ENCODE peak calls at places on chromosome 19, in nine cellular contexts. One of them, this sample, is unnamed.

GRCh38 chr19:19263886-19264487 is 9.1 kb downstream of the TM6SF2 start:
- DNase-seq in cerebellar nuclear complex: no peak
- DNase-seq in cardiac muscle cell: no peak
- DNase-seq in SIG-M5: no peak
- DNase-seq in hypothalamus: no peak
- DNase-seq in stimulated activated CD4-positive, alpha-beta T cell treated with anti-CD3 and anti-CD28 coated beads, Interleukin-15, amount 100 ng/mL, for 24 hours: no peak
- DNase-seq in heart right ventricle: no peak
- DNase-seq in substantia nigra: no peak
- DNase-seq in HS-27A: no peak
- DNase-seq in this sample: no peak

GRCh38 chr19:10335149-10336053 is 2.1 kb upstream of the RAVER1 start:
- DNase-seq in cerebellar nuclear complex: no peak
- DNase-seq in cardiac muscle cell: no peak
- DNase-seq in SIG-M5: no peak
- DNase-seq in hypothalamus: peak
- DNase-seq in stimulated activated CD4-positive, alpha-beta T cell treated with anti-CD3 and anti-CD28 coated beads, Interleukin-15, amount 100 ng/mL, for 24 hours: no peak
- DNase-seq in heart right ventricle: peak
- DNase-seq in substantia nigra: no peak
- DNase-seq in HS-27A: no peak
- DNase-seq in this sample: peak

GRCh38 chr19:37905936-37906867 is at the start of gene WDR87:
- DNase-seq in cerebellar nuclear complex: no peak
- DNase-seq in cardiac muscle cell: peak
- DNase-seq in SIG-M5: no peak
- DNase-seq in hypothalamus: peak
- DNase-seq in stimulated activated CD4-positive, alpha-beta T cell treated with anti-CD3 and anti-CD28 coated beads, Interleukin-15, amount 100 ng/mL, for 24 hours: peak
- DNase-seq in heart right ventricle: peak
- DNase-seq in substantia nigra: no peak
- DNase-seq in HS-27A: no peak
- DNase-seq in this sample: no peak

GRCh38 chr19:36483653-36484052 is 5.7 kb downstream of the ZNF566 start:
- DNase-seq in cerebellar nuclear complex: no peak
- DNase-seq in cardiac muscle cell: no peak
- DNase-seq in SIG-M5: no peak
- DNase-seq in hypothalamus: no peak
- DNase-seq in stimulated activated CD4-positive, alpha-beta T cell treated with anti-CD3 and anti-CD28 coated beads, Interleukin-15, amount 100 ng/mL, for 24 hours: no peak
- DNase-seq in heart right ventricle: no peak
- DNase-seq in substantia nigra: no peak
- DNase-seq in HS-27A: no peak
- DNase-seq in this sample: no peak

GRCh38 chr19:43594710-43595604 is 977 bp downstream of the IRGQ start:
- DNase-seq in cerebellar nuclear complex: no peak
- DNase-seq in cardiac muscle cell: peak
- DNase-seq in SIG-M5: no peak
- DNase-seq in hypothalamus: peak
- DNase-seq in stimulated activated CD4-positive, alpha-beta T cell treated with anti-CD3 and anti-CD28 coated beads, Interleukin-15, amount 100 ng/mL, for 24 hours: peak
- DNase-seq in heart right ventricle: peak
- DNase-seq in substantia nigra: no peak
- DNase-seq in HS-27A: no peak
- DNase-seq in this sample: no peak

GRCh38 chr19:6220385-6221191 is 59.2 kb downstream of the MLLT1 start:
- DNase-seq in cerebellar nuclear complex: peak
- DNase-seq in cardiac muscle cell: peak
- DNase-seq in SIG-M5: no peak
- DNase-seq in hypothalamus: no peak
- DNase-seq in stimulated activated CD4-positive, alpha-beta T cell treated with anti-CD3 and anti-CD28 coated beads, Interleukin-15, amount 100 ng/mL, for 24 hours: no peak
- DNase-seq in heart right ventricle: peak
- DNase-seq in substantia nigra: no peak
- DNase-seq in HS-27A: no peak
- DNase-seq in this sample: no peak

GRCh38 chr19:18097217-18097992 is at the start of gene MAST3:
- DNase-seq in cerebellar nuclear complex: no peak
- DNase-seq in cardiac muscle cell: peak
- DNase-seq in SIG-M5: no peak
- DNase-seq in hypothalamus: peak
- DNase-seq in stimulated activated CD4-positive, alpha-beta T cell treated with anti-CD3 and anti-CD28 coated beads, Interleukin-15, amount 100 ng/mL, for 24 hours: peak
- DNase-seq in heart right ventricle: peak
- DNase-seq in substantia nigra: peak
- DNase-seq in HS-27A: no peak
- DNase-seq in this sample: peak

GRCh38 chr19:35353635-35354034 is 4.6 kb upstream of the FFAR3 start:
- DNase-seq in cerebellar nuclear complex: no peak
- DNase-seq in cardiac muscle cell: peak
- DNase-seq in SIG-M5: no peak
- DNase-seq in hypothalamus: no peak
- DNase-seq in stimulated activated CD4-positive, alpha-beta T cell treated with anti-CD3 and anti-CD28 coated beads, Interleukin-15, amount 100 ng/mL, for 24 hours: no peak
- DNase-seq in heart right ventricle: no peak
- DNase-seq in substantia nigra: no peak
- DNase-seq in HS-27A: no peak
- DNase-seq in this sample: no peak

GRCh38 chr19:56112313-56112709 is 8.8 kb downstream of the ZNF787 start:
- DNase-seq in cerebellar nuclear complex: no peak
- DNase-seq in cardiac muscle cell: no peak
- DNase-seq in SIG-M5: no peak
- DNase-seq in hypothalamus: no peak
- DNase-seq in stimulated activated CD4-positive, alpha-beta T cell treated with anti-CD3 and anti-CD28 coated beads, Interleukin-15, amount 100 ng/mL, for 24 hours: no peak
- DNase-seq in heart right ventricle: no peak
- DNase-seq in substantia nigra: no peak
- DNase-seq in HS-27A: no peak
- DNase-seq in this sample: no peak

GRCh38 chr19:9937001-9937411 is 691 bp upstream of the OLFM2 start:
- DNase-seq in cerebellar nuclear complex: no peak
- DNase-seq in cardiac muscle cell: no peak
- DNase-seq in SIG-M5: no peak
- DNase-seq in hypothalamus: no peak
- DNase-seq in stimulated activated CD4-positive, alpha-beta T cell treated with anti-CD3 and anti-CD28 coated beads, Interleukin-15, amount 100 ng/mL, for 24 hours: peak
- DNase-seq in heart right ventricle: no peak
- DNase-seq in substantia nigra: no peak
- DNase-seq in HS-27A: no peak
- DNase-seq in this sample: no peak

GRCh38 chr19:45448887-45449299 is 18.9 kb upstream of the FOSB start:
- DNase-seq in cerebellar nuclear complex: no peak
- DNase-seq in cardiac muscle cell: peak
- DNase-seq in SIG-M5: no peak
- DNase-seq in hypothalamus: no peak
- DNase-seq in stimulated activated CD4-positive, alpha-beta T cell treated with anti-CD3 and anti-CD28 coated beads, Interleukin-15, amount 100 ng/mL, for 24 hours: no peak
- DNase-seq in heart right ventricle: no peak
- DNase-seq in substantia nigra: no peak
- DNase-seq in HS-27A: no peak
- DNase-seq in this sample: no peak

GRCh38 chr19:39692822-39693221 is 11.5 kb upstream of the LGALS14 start:
- DNase-seq in cerebellar nuclear complex: no peak
- DNase-seq in cardiac muscle cell: no peak
- DNase-seq in SIG-M5: no peak
- DNase-seq in hypothalamus: no peak
- DNase-seq in stimulated activated CD4-positive, alpha-beta T cell treated with anti-CD3 and anti-CD28 coated beads, Interleukin-15, amount 100 ng/mL, for 24 hours: no peak
- DNase-seq in heart right ventricle: no peak
- DNase-seq in substantia nigra: no peak
- DNase-seq in HS-27A: no peak
- DNase-seq in this sample: no peak

GRCh38 chr19:2613507-2614295 is 88.8 kb downstream of the GNG7 start:
- DNase-seq in cerebellar nuclear complex: no peak
- DNase-seq in cardiac muscle cell: peak
- DNase-seq in SIG-M5: no peak
- DNase-seq in hypothalamus: no peak
- DNase-seq in stimulated activated CD4-positive, alpha-beta T cell treated with anti-CD3 and anti-CD28 coated beads, Interleukin-15, amount 100 ng/mL, for 24 hours: peak
- DNase-seq in heart right ventricle: peak
- DNase-seq in substantia nigra: no peak
- DNase-seq in HS-27A: no peak
- DNase-seq in this sample: no peak

GRCh38 chr19:42115705-42116104 is 16.5 kb downstream of the POU2F2 start:
- DNase-seq in cerebellar nuclear complex: no peak
- DNase-seq in cardiac muscle cell: no peak
- DNase-seq in SIG-M5: no peak
- DNase-seq in hypothalamus: no peak
- DNase-seq in stimulated activated CD4-positive, alpha-beta T cell treated with anti-CD3 and anti-CD28 coated beads, Interleukin-15, amount 100 ng/mL, for 24 hours: no peak
- DNase-seq in heart right ventricle: no peak
- DNase-seq in substantia nigra: no peak
- DNase-seq in HS-27A: no peak
- DNase-seq in this sample: no peak

GRCh38 chr19:18931316-18932162 is 9.5 kb downstream of the HOMER3 start:
- DNase-seq in cerebellar nuclear complex: no peak
- DNase-seq in cardiac muscle cell: no peak
- DNase-seq in SIG-M5: no peak
- DNase-seq in hypothalamus: no peak
- DNase-seq in stimulated activated CD4-positive, alpha-beta T cell treated with anti-CD3 and anti-CD28 coated beads, Interleukin-15, amount 100 ng/mL, for 24 hours: no peak
- DNase-seq in heart right ventricle: no peak
- DNase-seq in substantia nigra: no peak
- DNase-seq in HS-27A: no peak
- DNase-seq in this sample: no peak

GRCh38 chr19:55372316-55373081 is 2.2 kb upstream of the IL11 start:
- DNase-seq in cerebellar nuclear complex: no peak
- DNase-seq in cardiac muscle cell: peak
- DNase-seq in SIG-M5: no peak
- DNase-seq in hypothalamus: no peak
- DNase-seq in stimulated activated CD4-positive, alpha-beta T cell treated with anti-CD3 and anti-CD28 coated beads, Interleukin-15, amount 100 ng/mL, for 24 hours: no peak
- DNase-seq in heart right ventricle: no peak
- DNase-seq in substantia nigra: no peak
- DNase-seq in HS-27A: no peak
- DNase-seq in this sample: no peak

GRCh38 chr19:16749326-16749725 is 29.7 kb downstream of the NWD1 start:
- DNase-seq in cerebellar nuclear complex: no peak
- DNase-seq in cardiac muscle cell: no peak
- DNase-seq in SIG-M5: no peak
- DNase-seq in hypothalamus: no peak
- DNase-seq in stimulated activated CD4-positive, alpha-beta T cell treated with anti-CD3 and anti-CD28 coated beads, Interleukin-15, amount 100 ng/mL, for 24 hours: no peak
- DNase-seq in heart right ventricle: no peak
- DNase-seq in substantia nigra: no peak
- DNase-seq in HS-27A: no peak
- DNase-seq in this sample: no peak

GRCh38 chr19:45972081-45972943 is 1.4 kb downstream of the NOVA2 start:
- DNase-seq in cerebellar nuclear complex: no peak
- DNase-seq in cardiac muscle cell: no peak
- DNase-seq in SIG-M5: no peak
- DNase-seq in hypothalamus: peak
- DNase-seq in stimulated activated CD4-positive, alpha-beta T cell treated with anti-CD3 and anti-CD28 coated beads, Interleukin-15, amount 100 ng/mL, for 24 hours: peak
- DNase-seq in heart right ventricle: no peak
- DNase-seq in substantia nigra: no peak
- DNase-seq in HS-27A: no peak
- DNase-seq in this sample: peak

GRCh38 chr19:1067341-1068103 is 555 bp downstream of the ARHGAP45 start:
- DNase-seq in cerebellar nuclear complex: no peak
- DNase-seq in cardiac muscle cell: no peak
- DNase-seq in SIG-M5: no peak
- DNase-seq in hypothalamus: no peak
- DNase-seq in stimulated activated CD4-positive, alpha-beta T cell treated with anti-CD3 and anti-CD28 coated beads, Interleukin-15, amount 100 ng/mL, for 24 hours: no peak
- DNase-seq in heart right ventricle: no peak
- DNase-seq in substantia nigra: no peak
- DNase-seq in HS-27A: no peak
- DNase-seq in this sample: no peak

GRCh38 chr19:17765069-17765618 is 13.9 kb downstream of the FCHO1 start:
- DNase-seq in cerebellar nuclear complex: no peak
- DNase-seq in cardiac muscle cell: no peak
- DNase-seq in SIG-M5: no peak
- DNase-seq in hypothalamus: no peak
- DNase-seq in stimulated activated CD4-positive, alpha-beta T cell treated with anti-CD3 and anti-CD28 coated beads, Interleukin-15, amount 100 ng/mL, for 24 hours: no peak
- DNase-seq in heart right ventricle: peak
- DNase-seq in substantia nigra: peak
- DNase-seq in HS-27A: no peak
- DNase-seq in this sample: no peak

GRCh38 chr19:38020331-38020730 is 113.3 kb downstream of the SIPA1L3 start:
- DNase-seq in cerebellar nuclear complex: no peak
- DNase-seq in cardiac muscle cell: no peak
- DNase-seq in SIG-M5: no peak
- DNase-seq in hypothalamus: no peak
- DNase-seq in stimulated activated CD4-positive, alpha-beta T cell treated with anti-CD3 and anti-CD28 coated beads, Interleukin-15, amount 100 ng/mL, for 24 hours: no peak
- DNase-seq in heart right ventricle: no peak
- DNase-seq in substantia nigra: no peak
- DNase-seq in HS-27A: no peak
- DNase-seq in this sample: no peak

GRCh38 chr19:49231389-49231788 is 73.8 kb downstream of the TRPM4 start:
- DNase-seq in cerebellar nuclear complex: no peak
- DNase-seq in cardiac muscle cell: no peak
- DNase-seq in SIG-M5: no peak
- DNase-seq in hypothalamus: no peak
- DNase-seq in stimulated activated CD4-positive, alpha-beta T cell treated with anti-CD3 and anti-CD28 coated beads, Interleukin-15, amount 100 ng/mL, for 24 hours: peak
- DNase-seq in heart right ventricle: no peak
- DNase-seq in substantia nigra: no peak
- DNase-seq in HS-27A: no peak
- DNase-seq in this sample: no peak

GRCh38 chr19:38452430-38453366 is 19.2 kb downstream of the RYR1 start:
- DNase-seq in cerebellar nuclear complex: no peak
- DNase-seq in cardiac muscle cell: no peak
- DNase-seq in SIG-M5: no peak
- DNase-seq in hypothalamus: no peak
- DNase-seq in stimulated activated CD4-positive, alpha-beta T cell treated with anti-CD3 and anti-CD28 coated beads, Interleukin-15, amount 100 ng/mL, for 24 hours: peak
- DNase-seq in heart right ventricle: no peak
- DNase-seq in substantia nigra: no peak
- DNase-seq in HS-27A: no peak
- DNase-seq in this sample: no peak

GRCh38 chr19:670609-671075 is 5.5 kb upstream of the FSTL3 start:
- DNase-seq in cerebellar nuclear complex: no peak
- DNase-seq in cardiac muscle cell: no peak
- DNase-seq in SIG-M5: no peak
- DNase-seq in hypothalamus: no peak
- DNase-seq in stimulated activated CD4-positive, alpha-beta T cell treated with anti-CD3 and anti-CD28 coated beads, Interleukin-15, amount 100 ng/mL, for 24 hours: no peak
- DNase-seq in heart right ventricle: no peak
- DNase-seq in substantia nigra: no peak
- DNase-seq in HS-27A: no peak
- DNase-seq in this sample: no peak

GRCh38 chr19:280541-281007 is 10.6 kb downstream of the PLPP2 start:
- DNase-seq in cerebellar nuclear complex: no peak
- DNase-seq in cardiac muscle cell: no peak
- DNase-seq in SIG-M5: no peak
- DNase-seq in hypothalamus: no peak
- DNase-seq in stimulated activated CD4-positive, alpha-beta T cell treated with anti-CD3 and anti-CD28 coated beads, Interleukin-15, amount 100 ng/mL, for 24 hours: no peak
- DNase-seq in heart right ventricle: no peak
- DNase-seq in substantia nigra: no peak
- DNase-seq in HS-27A: no peak
- DNase-seq in this sample: no peak

GRCh38 chr19:45920458-45920857 is 5.9 kb upstream of the NANOS2 start:
- DNase-seq in cerebellar nuclear complex: no peak
- DNase-seq in cardiac muscle cell: no peak
- DNase-seq in SIG-M5: no peak
- DNase-seq in hypothalamus: no peak
- DNase-seq in stimulated activated CD4-positive, alpha-beta T cell treated with anti-CD3 and anti-CD28 coated beads, Interleukin-15, amount 100 ng/mL, for 24 hours: peak
- DNase-seq in heart right ventricle: no peak
- DNase-seq in substantia nigra: no peak
- DNase-seq in HS-27A: no peak
- DNase-seq in this sample: no peak

GRCh38 chr19:39845172-39845571 is 1.0 kb downstream of the FBL start:
- DNase-seq in cerebellar nuclear complex: no peak
- DNase-seq in cardiac muscle cell: no peak
- DNase-seq in SIG-M5: no peak
- DNase-seq in hypothalamus: no peak
- DNase-seq in stimulated activated CD4-positive, alpha-beta T cell treated with anti-CD3 and anti-CD28 coated beads, Interleukin-15, amount 100 ng/mL, for 24 hours: no peak
- DNase-seq in heart right ventricle: no peak
- DNase-seq in substantia nigra: no peak
- DNase-seq in HS-27A: no peak
- DNase-seq in this sample: no peak

GRCh38 chr19:35116085-35116801 is 620 bp downstream of the FXYD3 start:
- DNase-seq in cerebellar nuclear complex: no peak
- DNase-seq in cardiac muscle cell: no peak
- DNase-seq in SIG-M5: no peak
- DNase-seq in hypothalamus: no peak
- DNase-seq in stimulated activated CD4-positive, alpha-beta T cell treated with anti-CD3 and anti-CD28 coated beads, Interleukin-15, amount 100 ng/mL, for 24 hours: no peak
- DNase-seq in heart right ventricle: no peak
- DNase-seq in substantia nigra: no peak
- DNase-seq in HS-27A: no peak
- DNase-seq in this sample: no peak

GRCh38 chr19:19406878-19407639 is 1.6 kb downstream of the GATAD2A start:
- DNase-seq in cerebellar nuclear complex: no peak
- DNase-seq in cardiac muscle cell: peak
- DNase-seq in SIG-M5: no peak
- DNase-seq in hypothalamus: peak
- DNase-seq in stimulated activated CD4-positive, alpha-beta T cell treated with anti-CD3 and anti-CD28 coated beads, Interleukin-15, amount 100 ng/mL, for 24 hours: peak
- DNase-seq in heart right ventricle: no peak
- DNase-seq in substantia nigra: no peak
- DNase-seq in HS-27A: no peak
- DNase-seq in this sample: no peak

GRCh38 chr19:2391118-2391725 is 31.2 kb downstream of the TMPRSS9 start:
- DNase-seq in cerebellar nuclear complex: peak
- DNase-seq in cardiac muscle cell: peak
- DNase-seq in SIG-M5: no peak
- DNase-seq in hypothalamus: no peak
- DNase-seq in stimulated activated CD4-positive, alpha-beta T cell treated with anti-CD3 and anti-CD28 coated beads, Interleukin-15, amount 100 ng/mL, for 24 hours: peak
- DNase-seq in heart right ventricle: no peak
- DNase-seq in substantia nigra: no peak
- DNase-seq in HS-27A: peak
- DNase-seq in this sample: peak

GRCh38 chr19:9793051-9793591 is 24.6 kb upstream of the ZNF846 start:
- DNase-seq in cerebellar nuclear complex: no peak
- DNase-seq in cardiac muscle cell: peak
- DNase-seq in SIG-M5: no peak
- DNase-seq in hypothalamus: peak
- DNase-seq in stimulated activated CD4-positive, alpha-beta T cell treated with anti-CD3 and anti-CD28 coated beads, Interleukin-15, amount 100 ng/mL, for 24 hours: peak
- DNase-seq in heart right ventricle: peak
- DNase-seq in substantia nigra: peak
- DNase-seq in HS-27A: no peak
- DNase-seq in this sample: peak

This sample was measured in amygdala.